ENCODE peak calls at places on chromosomes 12 and 14, in five cellular contexts. R is body of pancreas; V is left ventricle myocardium inferior; Z is aorta; Y is CD4-positive, alpha-beta memory T cell. K is an unnamed sample. For H3K9me3 and H3K4me1, the result is how much of the 10 kb centered on the place peaks cover.

GRCh38 chr12:5733136-5733755 is 211.8 kb downstream of the ANO2 start:
- DNase-seq in Z (no peak), Y (no peak), R (peak), V (no peak), K (no peak)

GRCh38 chr12:32399045-32399372 is 349 bp upstream of the FGD4 start:
- DNase-seq in Y (no peak), V (no peak), Z (no peak), R (no peak), K (no peak)

GRCh38 chr14:96231731-96232130 is 24.3 kb upstream of the BDKRB1 start:
- DNase-seq in Y (no peak), Z (no peak), R (no peak), V (no peak), K (no peak)

GRCh38 chr14:60183724-60184596 is 18.8 kb upstream of the DHRS7 start:
- DNase-seq in V (no peak), R (peak), Y (peak), Z (no peak), K (peak)

GRCh38 chr12:99711246-99711645 is 63.7 kb downstream of the GARIN6 start:
- DNase-seq in V (no peak), R (no peak), Z (no peak), Y (no peak), K (no peak)

GRCh38 chr12:83145325-83145724 is 458.6 kb downstream of the TMTC2 start:
- DNase-seq in Z (no peak), R (no peak), V (no peak), Y (no peak), K (no peak)

GRCh38 chr14:64825006-64825405 is 54.7 kb downstream of the SPTB start:
- DNase-seq in Y (no peak), R (no peak), V (no peak), Z (no peak), K (no peak)

GRCh38 chr12:24945039-24945438 is 3.9 kb downstream of the BCAT1 start:
- DNase-seq in Z (no peak), V (no peak), R (no peak), Y (no peak), K (no peak)

GRCh38 chr14:93072659-93073365 is 42.9 kb downstream of the ITPK1 start:
- DNase-seq in Y (no peak), Z (no peak), R (no peak), V (no peak), K (no peak)

GRCh38 chr12:67018105-67018504 is 251.1 kb upstream of the CAND1 start:
- DNase-seq in V (no peak), R (no peak), Z (no peak), Y (no peak), K (no peak)

GRCh38 chr14:20387577-20387976 is 25.7 kb downstream of the TEP1 start:
- DNase-seq in Z (no peak), R (peak), Y (no peak), V (no peak), K (no peak)

GRCh38 chr14:59343585-59343984 is 121.6 kb downstream of the GPR135 start:
- DNase-seq in V (peak), Y (no peak), R (peak), Z (no peak), K (no peak)

GRCh38 chr12:96293093-96293492 is 98.9 kb downstream of the ELK3 start:
- DNase-seq in Y (no peak), V (no peak), R (no peak), Z (no peak), K (no peak)

GRCh38 chr12:97535582-97535981 is 73.0 kb downstream of the RMST start:
- DNase-seq in R (no peak), Y (no peak), V (no peak), Z (no peak), K (no peak)

GRCh38 chr12:97538705-97539104 is 76.1 kb downstream of the RMST start:
- DNase-seq in Z (no peak), R (no peak), V (no peak), Y (no peak), K (no peak)

GRCh38 chr12:97541366-97541765 is 78.8 kb downstream of the RMST start:
- DNase-seq in R (no peak), Y (no peak), Z (no peak), V (no peak), K (no peak)

GRCh38 chr12:97536353-97536752 is 73.7 kb downstream of the RMST start:
- DNase-seq in V (no peak), Z (no peak), R (no peak), Y (no peak), K (no peak)
- H3K9me3 ChIP-seq in V (under half), Z (under half), R (under half), Y (under half), K (under half)

GRCh38 chr12:6987956-6988573 is 17.4 kb downstream of the EMG1 start:
- DNase-seq in Y (no peak), R (peak), V (no peak), Z (no peak), K (no peak)
- H3K27ac ChIP-seq in Y (no peak), R (peak), V (no peak), Z (no peak), K (no peak)

DNA sequence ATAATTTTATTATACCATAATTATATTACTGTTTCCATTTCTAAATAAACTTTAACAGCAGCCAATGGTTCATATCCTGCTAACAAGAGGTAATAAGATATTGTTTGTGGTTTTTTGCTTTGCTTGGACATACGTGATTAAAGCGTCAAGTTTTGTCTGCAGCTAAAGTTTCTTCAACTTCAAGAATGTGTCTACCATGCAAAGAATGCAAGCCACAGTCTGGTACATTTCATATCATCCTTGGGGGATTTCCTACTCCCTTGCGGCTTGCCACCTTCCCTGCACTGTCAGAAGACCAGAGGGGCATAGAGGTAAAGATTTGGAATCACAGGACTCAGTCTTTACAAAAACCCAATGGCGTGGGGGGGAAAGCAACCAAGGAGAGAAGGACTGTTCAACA is 125.2 kb downstream of the MED13L start:
- DNase-seq in Z (no peak), R (no peak), V (no peak), Y (no peak), K (no peak)
- H3K4me1 ChIP-seq in Z (under half), R (under half), V (half or more), Y (under half), K (under half)

DNA sequence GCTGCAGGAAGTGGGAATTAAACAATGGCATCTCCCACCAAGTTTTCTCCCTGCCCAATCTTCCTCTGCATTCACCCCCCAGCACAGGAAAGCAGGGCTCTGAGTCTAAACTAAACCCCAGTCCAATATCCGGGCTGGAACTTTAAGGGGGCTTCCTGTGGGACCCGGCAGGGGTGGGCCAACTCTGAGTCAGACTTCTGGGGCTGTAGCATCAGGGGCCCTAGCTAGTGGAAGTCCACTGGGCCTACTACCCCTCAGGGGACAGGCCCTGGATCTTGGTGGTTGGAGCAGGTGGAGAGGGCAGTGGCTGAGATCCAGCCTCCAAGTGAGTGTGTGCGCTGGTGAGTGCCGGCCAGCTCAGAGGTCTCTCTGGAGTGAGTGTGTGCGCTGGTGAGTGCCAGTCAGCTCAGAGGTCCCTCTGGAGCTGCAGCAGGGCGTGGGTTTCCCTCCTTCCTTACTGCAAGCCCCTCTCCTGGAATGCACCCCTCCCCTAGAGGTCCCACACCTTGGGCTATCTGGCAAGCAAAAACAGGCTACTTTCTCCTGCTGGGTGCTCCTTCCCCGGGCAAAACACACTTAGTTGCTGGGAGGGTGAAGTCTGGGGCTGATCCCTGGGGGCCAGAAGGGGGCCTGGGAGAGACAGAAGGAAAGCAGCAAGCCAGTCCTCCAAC is 5.6 kb upstream of the LHX5 start:
- DNase-seq in Z (no peak), R (no peak), V (no peak), Y (no peak), K (no peak)
- H3K9me3 ChIP-seq in Z (under half), R (under half), V (under half), Y (under half), K (under half)

DNA sequence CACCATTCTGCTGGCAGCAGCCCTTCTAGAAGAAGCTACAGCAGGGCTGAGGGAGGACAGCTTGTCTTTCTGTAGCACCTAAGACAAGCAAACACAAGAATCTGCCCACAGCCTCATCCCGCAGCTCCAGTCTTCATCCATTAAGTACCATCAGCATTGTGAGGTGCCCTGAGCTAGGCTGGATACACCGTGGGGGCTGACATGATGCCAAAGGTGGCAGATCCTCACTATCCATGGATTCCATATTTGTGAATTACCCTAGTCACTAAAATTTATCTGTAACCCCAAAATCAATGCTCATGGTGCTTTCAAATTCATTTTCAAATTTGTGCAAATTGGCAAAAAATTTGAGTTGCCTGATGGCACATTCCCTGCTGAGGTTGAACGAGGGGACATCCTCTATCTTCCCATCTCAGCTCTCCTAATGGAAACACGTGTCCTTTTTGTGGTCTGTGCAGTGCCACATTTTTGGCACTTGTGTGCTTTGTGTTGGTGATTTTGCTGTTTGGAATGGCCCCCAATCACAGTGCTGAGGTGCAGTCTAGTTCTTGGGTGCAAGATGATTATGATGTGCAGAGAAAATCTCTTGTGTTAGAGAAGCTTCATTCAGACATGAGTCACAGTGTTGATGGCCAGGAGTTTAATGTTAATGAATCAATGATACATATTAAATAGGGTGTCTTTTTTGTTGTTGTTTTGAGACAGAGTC is 7.0 kb downstream of the PITPNM2 start:
- DNase-seq in Y (no peak), V (no peak), R (no peak), Z (no peak), K (no peak)
- H3K27ac ChIP-seq in Y (no peak), V (peak), R (no peak), Z (no peak), K (no peak)

GRCh38 chr12:111799758-111800157 is 33.0 kb downstream of the ALDH2 start:
- DNase-seq in R (no peak), Y (no peak), V (no peak), Z (no peak), K (no peak)
- H3K4me1 ChIP-seq in R (under half), Y (under half), V (under half), Z (under half), K (under half)

GRCh38 chr14:32779845-32780244 is 158.8 kb upstream of the NPAS3 start:
- DNase-seq in R (no peak), Y (no peak), V (no peak), Z (no peak), K (no peak)
- H3K9me3 ChIP-seq in R (under half), Y (under half), V (under half), Z (under half), K (under half)

GRCh38 chr12:54364413-54364812 is at the start of gene GPR84:
- DNase-seq in Y (no peak), Z (no peak), R (peak), V (no peak), K (no peak)
- H3K27ac ChIP-seq in Y (no peak), Z (no peak), R (no peak), V (no peak), K (peak)

DNA sequence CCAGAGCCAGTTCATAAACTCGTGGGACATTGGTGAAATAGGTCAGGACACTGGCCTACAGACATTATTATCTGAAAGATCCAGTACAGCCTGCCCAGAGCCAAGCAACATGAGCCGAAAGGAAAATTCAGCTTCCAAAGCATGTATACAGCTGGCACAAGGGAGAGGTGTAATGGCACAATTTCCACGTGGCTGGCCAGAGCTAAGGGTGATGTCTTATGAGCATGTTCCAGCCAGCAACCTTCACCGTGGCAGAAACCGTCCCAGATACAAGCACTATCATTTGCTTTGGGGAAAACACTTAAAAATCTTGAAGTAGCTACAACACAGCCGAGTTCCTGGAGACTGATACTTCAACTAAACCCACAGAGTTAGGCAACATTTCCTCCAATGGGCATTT is 44.6 kb downstream of the CORO1C start:
- DNase-seq in R (no peak), Z (no peak), V (peak), Y (no peak), K (no peak)
- H3K4me1 ChIP-seq in R (under half), Z (under half), V (half or more), Y (under half), K (under half)

GRCh38 chr12:34601689-34602088 is 579.4 kb downstream of the ALG10 start:
- DNase-seq in V (no peak), Y (no peak), Z (peak), R (no peak), K (no peak)

GRCh38 chr12:34598851-34599529 is 576.7 kb downstream of the ALG10 start:
- DNase-seq in Y (no peak), V (no peak), Z (no peak), R (no peak), K (no peak)

GRCh38 chr12:34598352-34598827 is 576.1 kb downstream of the ALG10 start:
- DNase-seq in Y (no peak), R (no peak), Z (peak), V (no peak), K (no peak)

GRCh38 chr12:34600592-34601462 is 578.5 kb downstream of the ALG10 start:
- DNase-seq in R (no peak), Y (no peak), Z (peak), V (no peak), K (no peak)

GRCh38 chr12:34599530-34600513 is 577.5 kb downstream of the ALG10 start:
- DNase-seq in Y (no peak), R (no peak), V (no peak), Z (peak), K (no peak)
- H3K9me3 ChIP-seq in Y (under half), R (under half), V (half or more), Z (under half), K (under half)

K was measured in naive thymus-derived CD4-positive, alpha-beta T cell.